ENCODE peak calls at places on chromosomes 1 and 21, in seven cellular contexts. Z is stomach; K is ovary; Q is CD8-positive, alpha-beta memory T cell; P is tibial nerve; A is cardiac muscle cell; W is fibroblast of lung. S is an unnamed sample. For H3K27me3, the result is how much of the 10 kb centered on the place peaks cover.

GRCh38 chr21:41830764-41831452 is 48.2 kb downstream of the PRDM15 start:
- DNase-seq in Z (no peak), K (no peak), Q (no peak), P (no peak), A (no peak), W (no peak), S (no peak)

GRCh38 chr1:11845641-11846335 is 1.8 kb downstream of the NPPA start:
- DNase-seq in Z (no peak), K (no peak), Q (peak), P (no peak), A (peak), W (peak), S (no peak)

GRCh38 chr1:150545486-150546032 is 3.6 kb upstream of the ADAMTSL4 start:
- DNase-seq in Z (no peak), K (no peak), Q (no peak), P (no peak), A (no peak), W (no peak), S (no peak)

GRCh38 chr1:87733421-87733820 is 404.7 kb downstream of the LMO4 start:
- DNase-seq in Z (no peak), K (no peak), Q (no peak), P (no peak), A (no peak), W (no peak), S (no peak)

GRCh38 chr1:53715478-53715877 is 23.5 kb downstream of the GLIS1 start:
- DNase-seq in Z (no peak), K (no peak), Q (no peak), P (no peak), A (peak), W (peak), S (no peak)

GRCh38 chr1:15489052-15489736 is 13.3 kb downstream of the CELA2B start:
- DNase-seq in Z (no peak), K (no peak), Q (no peak), P (no peak), A (no peak), W (no peak), S (peak)

GRCh38 chr1:21963477-21964217 is 13.2 kb upstream of the CELA3B start:
- DNase-seq in Z (peak), K (peak), Q (peak), P (peak), A (peak), W (peak), S (peak)

GRCh38 chr1:1968767-1969504 is 34.6 kb downstream of the CFAP74 start:
- DNase-seq in Z (no peak), K (no peak), Q (no peak), P (no peak), A (no peak), W (no peak), S (no peak)

GRCh38 chr1:176501596-176501995 is 38.6 kb downstream of the PAPPA2 start:
- DNase-seq in Z (no peak), K (no peak), Q (no peak), P (no peak), A (no peak), W (no peak), S (no peak)

GRCh38 chr1:112296908-112297307 is 99.1 kb upstream of the CTTNBP2NL start:
- DNase-seq in Z (no peak), K (no peak), Q (no peak), P (no peak), A (no peak), W (peak), S (no peak)

GRCh38 chr1:72498393-72498792 is 216.1 kb upstream of the NEGR1 start:
- DNase-seq in Z (no peak), K (no peak), Q (no peak), P (no peak), A (no peak), W (peak), S (no peak)

GRCh38 chr1:44660176-44660575 is 14.1 kb downstream of the TMEM53 start:
- DNase-seq in Z (peak), K (peak), Q (no peak), P (no peak), A (no peak), W (peak), S (peak)

GRCh38 chr1:201170533-201171062 is 16.3 kb upstream of the TMEM9 start:
- DNase-seq in Z (peak), K (peak), Q (peak), P (peak), A (peak), W (peak), S (peak)
- H3K4me3 ChIP-seq in Z (peak), K (peak), Q (peak), P (peak), A (peak), W (peak), S (peak)

GRCh38 chr1:115862406-115862805 is 21.5 kb upstream of the NHLH2 start:
- DNase-seq in Z (no peak), K (no peak), Q (no peak), P (no peak), A (no peak), W (no peak), S (no peak)
- H3K27me3 ChIP-seq in Z (under half), K (under half), Q (under half), P (under half), A (under half), W (under half), S (under half)

GRCh38 chr1:24963099-24963872 is 33.2 kb upstream of the RUNX3 start:
- DNase-seq in Z (no peak), K (no peak), Q (peak), P (no peak), A (no peak), W (no peak), S (peak)
- H3K4me3 ChIP-seq in Z (peak), K (no peak), Q (peak), P (no peak), A (no peak), W (no peak), S (peak)

DNA sequence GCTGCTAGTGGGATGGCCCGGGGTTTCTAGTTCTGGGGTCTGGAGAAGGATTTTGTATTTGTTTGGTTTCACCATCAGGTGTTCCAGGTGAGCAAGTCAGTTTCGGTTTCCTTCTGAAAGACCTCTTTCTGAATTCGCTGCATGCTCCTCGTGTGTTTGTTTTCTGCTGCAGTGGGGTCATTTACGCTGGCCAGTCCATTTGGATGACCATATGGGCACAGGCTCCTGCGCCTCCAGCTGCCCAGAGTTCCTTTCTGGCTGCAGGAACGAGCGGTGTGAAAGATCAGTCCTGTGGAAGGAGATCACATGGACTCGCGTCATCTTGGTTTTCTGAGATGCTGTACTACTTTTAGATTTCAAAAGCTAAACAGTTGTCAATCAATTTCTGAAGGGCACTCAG is 83.7 kb upstream of the GCLM start:
- DNase-seq in Z (no peak), K (no peak), Q (no peak), P (no peak), A (no peak), W (no peak), S (peak)
- H3K27me3 ChIP-seq in Z (under half), K (under half), Q (under half), P (under half), A (under half), W (under half), S (under half)

DNA sequence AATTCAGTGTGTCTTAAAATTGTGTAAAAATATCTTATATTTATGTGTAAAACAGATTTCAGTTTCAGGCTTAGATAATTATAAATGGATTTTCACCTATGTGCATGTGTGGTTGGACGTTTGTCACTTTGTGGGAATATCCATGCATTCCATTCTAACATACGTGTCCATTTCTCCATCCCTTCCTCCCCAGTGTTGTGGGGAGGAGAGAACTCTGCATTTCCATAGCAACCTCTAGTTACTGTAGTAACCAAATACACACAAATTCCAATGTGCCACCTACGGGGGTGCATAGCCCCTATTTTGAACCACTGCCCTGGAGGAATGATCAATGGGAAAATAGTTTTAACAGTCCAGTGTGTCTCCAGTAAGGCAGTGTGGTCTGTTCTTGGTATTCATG is 79.0 kb downstream of the RASAL2 start:
- DNase-seq in Z (no peak), K (no peak), Q (no peak), P (no peak), A (no peak), W (peak), S (no peak)
- H3K4me3 ChIP-seq in Z (no peak), K (no peak), Q (no peak), P (no peak), A (no peak), W (no peak), S (no peak)

DNA sequence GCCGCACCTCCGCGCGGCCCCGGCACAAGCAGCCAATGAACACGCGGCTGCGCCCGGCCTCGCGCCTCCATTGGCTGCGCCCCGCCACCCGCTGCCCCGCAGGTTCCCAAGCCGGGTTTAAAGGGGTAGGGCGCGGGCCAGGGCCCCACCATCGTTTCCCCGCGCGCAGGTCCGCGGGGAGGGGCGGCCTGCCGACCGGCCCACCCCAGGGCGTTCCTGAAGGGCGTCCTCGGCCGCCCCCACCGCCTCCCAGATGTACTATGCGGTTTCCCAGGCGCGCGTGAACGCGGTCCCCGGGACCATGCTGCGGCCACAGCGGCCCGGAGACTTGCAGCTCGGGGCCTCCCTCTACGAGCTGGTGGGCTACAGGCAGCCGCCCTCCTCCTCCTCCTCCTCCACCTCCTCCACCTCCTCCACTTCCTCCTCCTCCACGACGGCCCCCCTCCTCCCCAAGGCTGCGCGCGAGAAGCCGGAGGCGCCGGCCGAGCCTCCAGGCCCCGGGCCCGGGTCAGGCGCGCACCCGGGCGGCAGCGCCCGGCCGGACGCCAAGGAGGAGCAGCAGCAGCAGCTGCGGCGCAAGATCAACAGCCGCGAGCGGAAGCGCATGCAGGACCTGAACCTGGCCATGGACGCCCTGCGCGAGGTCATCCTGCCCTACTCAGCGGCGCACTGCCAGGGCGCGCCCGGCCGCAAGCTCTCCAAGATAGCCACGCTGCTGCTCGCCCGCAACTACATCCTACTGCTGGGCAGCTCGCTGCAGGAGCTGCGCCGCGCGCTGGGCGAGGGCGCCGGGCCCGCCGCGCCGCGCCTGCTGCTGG is at the start of gene OLIG1:
- DNase-seq in Z (peak), K (peak), Q (no peak), P (no peak), A (peak), W (no peak), S (peak)
- H3K27me3 ChIP-seq in Z (under half), K (under half), Q (under half), P (under half), A (half or more), W (half or more), S (under half)

S was measured in small intestine.